ENCODE peak calls at places on chromosomes 2 and 18, in seven cellular contexts. C is GM23338, E is Panc1, M is HCT116, Q is sigmoid colon, S is transverse colon, P is vagina. Y is an unnamed sample.

GRCh38 chr2:215022418-215022817 is 116.0 kb downstream of the ABCA12 start:
- DNase-seq in C (peak; percentile 9), E (no peak), M (no peak), Q (no peak), S (no peak), P (no peak), Y (no peak)

GRCh38 chr2:40332096-40332826 is 119.6 kb downstream of the SLC8A1 start:
- DNase-seq in C (no peak), E (no peak), M (no peak), Q (no peak), S (no peak), P (no peak), Y (no peak)

GRCh38 chr18:75548353-75548752 is 120.8 kb upstream of the SMIM21 start:
- DNase-seq in C (peak; percentile 67), E (no peak), M (peak; percentile 18), Q (no peak), S (no peak), P (no peak), Y (peak; percentile 14)

GRCh38 chr18:62030091-62030985 is 137.5 kb upstream of the RNF152 start:
- DNase-seq in C (no peak), E (no peak), M (no peak), Q (no peak), S (no peak), P (no peak), Y (no peak)

GRCh38 chr2:201707142-201707541 is 8.7 kb upstream of the MPP4 start:
- DNase-seq in C (no peak), E (no peak), M (no peak), Q (no peak), S (no peak), P (no peak), Y (no peak)

GRCh38 chr2:86249176-86249842 is 50.1 kb downstream of the MRPL35 start:
- DNase-seq in C (peak; percentile 38), E (no peak), M (peak; percentile 4), Q (peak; percentile 81), S (no peak), P (no peak), Y (no peak)

GRCh38 chr18:22223263-22223960 is 54.0 kb downstream of the GATA6 start:
- DNase-seq in C (peak; percentile 36), E (peak; percentile 57), M (peak; percentile 69), Q (peak; percentile 71), S (peak; percentile 87), P (no peak), Y (no peak)

GRCh38 chr18:25299426-25299825 is 52.5 kb downstream of the ZNF521 start:
- DNase-seq in C (no peak), E (no peak), M (no peak), Q (no peak), S (no peak), P (no peak), Y (no peak)

GRCh38 chr2:121521359-121521758 is 9.3 kb upstream of the RNU4ATAC start:
- DNase-seq in C (no peak), E (no peak), M (no peak), Q (no peak), S (no peak), P (no peak), Y (no peak)

GRCh38 chr2:201704536-201704935 is 6.1 kb upstream of the MPP4 start:
- DNase-seq in C (no peak), E (no peak), M (no peak), Q (no peak), S (no peak), P (no peak), Y (no peak)

GRCh38 chr2:136058951-136059530 is 58.9 kb downstream of the CXCR4 start:
- DNase-seq in C (no peak), E (no peak), M (no peak), Q (no peak), S (no peak), P (no peak), Y (no peak)

GRCh38 chr2:237351796-237352195 is 62.2 kb downstream of the COL6A3 start:
- DNase-seq in C (no peak), E (no peak), M (no peak), Q (no peak), S (no peak), P (no peak), Y (no peak)

GRCh38 chr2:202104286-202104870 is 31.3 kb downstream of the KIAA2012 start:
- DNase-seq in C (peak; percentile 86), E (peak; percentile 28), M (peak; percentile 40), Q (no peak), S (peak; percentile 57), P (no peak), Y (no peak)

GRCh38 chr2:21422724-21423522 is 299.2 kb downstream of the TDRD15 start:
- DNase-seq in C (no peak), E (no peak), M (no peak), Q (no peak), S (no peak), P (no peak), Y (no peak)

GRCh38 chr2:143840601-143841000 is 679.3 kb downstream of the ZEB2 start:
- DNase-seq in C (no peak), E (no peak), M (no peak), Q (no peak), S (no peak), P (no peak), Y (no peak)

GRCh38 chr18:68436485-68436884 is 278.4 kb downstream of the TMX3 start:
- DNase-seq in C (no peak), E (no peak), M (no peak), Q (no peak), S (no peak), P (no peak), Y (no peak)

GRCh38 chr2:19801367-19802087 is 100.3 kb downstream of the TTC32 start:
- DNase-seq in C (no peak), E (peak; percentile 81), M (peak; percentile 81), Q (peak; percentile 94), S (peak; percentile 47), P (no peak), Y (no peak)

GRCh38 chr18:23337599-23338444 is 115.3 kb upstream of the RIOK3 start:
- DNase-seq in C (peak; percentile 75), E (no peak), M (peak; percentile 19), Q (no peak), S (no peak), P (no peak), Y (no peak)

GRCh38 chr2:157258520-157259326 is 1.2 kb downstream of the GALNT5 start:
- DNase-seq in C (no peak), E (no peak), M (no peak), Q (no peak), S (peak; percentile 43), P (no peak), Y (no peak)

GRCh38 chr18:79502785-79503184 is 107.1 kb downstream of the NFATC1 start:
- DNase-seq in C (no peak), E (no peak), M (no peak), Q (no peak), S (no peak), P (no peak), Y (no peak)

GRCh38 chr2:217714268-217714643 is 288.5 kb downstream of the TNS1 start:
- DNase-seq in C (no peak), E (no peak), M (no peak), Q (peak; percentile 81), S (peak; percentile 20), P (no peak), Y (no peak)

DNA sequence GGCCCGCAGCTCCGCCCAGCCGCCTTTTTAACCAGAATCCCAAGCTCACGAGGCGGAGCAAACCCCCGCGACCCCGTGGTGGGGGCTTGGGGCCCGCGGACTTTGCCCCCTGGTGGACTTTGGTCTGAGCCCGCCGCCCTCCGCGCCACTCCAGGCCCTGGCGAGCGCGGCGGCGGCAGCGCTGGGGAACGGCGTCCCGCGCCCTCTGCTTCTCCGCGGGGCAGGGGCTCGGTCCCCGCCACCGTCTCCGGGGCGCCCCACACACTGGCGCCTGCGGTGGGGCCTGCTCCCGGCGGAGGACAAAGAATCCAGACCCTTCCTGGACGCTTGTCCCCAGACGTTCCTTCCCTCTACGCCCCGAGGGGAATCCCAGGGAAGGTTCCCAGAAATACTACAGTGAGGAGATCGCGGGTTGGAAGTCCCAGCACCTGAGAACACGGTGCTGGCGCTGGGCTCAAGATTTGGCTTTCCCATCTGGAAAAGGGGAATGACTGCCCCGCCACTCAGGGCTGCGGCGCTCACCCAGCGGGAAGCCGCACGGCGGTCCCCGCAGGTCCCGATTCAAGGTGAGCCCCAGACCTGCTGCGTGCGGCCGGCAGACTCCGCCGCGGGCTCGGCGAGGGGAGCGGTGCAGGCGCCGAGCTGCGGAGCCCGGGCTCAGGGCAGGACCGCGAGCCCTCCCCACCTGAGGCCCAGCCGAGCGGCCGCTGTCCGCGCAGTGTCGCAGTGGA is at the start of gene HAAO:
- DNase-seq in C (peak; percentile 83), E (no peak), M (no peak), Q (peak; percentile 59), S (peak; percentile 51), P (no peak), Y (no peak)
- TF ChIP-seq CTCF in C (peak; percentile 22), E (no peak), M (no peak), Q (no peak), S (no peak), P (peak; percentile 32), Y (no peak)

GRCh38 chr2:53530126-53530525 is 237.5 kb upstream of the CHAC2 start:
- DNase-seq in C (no peak), E (no peak), M (no peak), Q (no peak), S (no peak), P (no peak), Y (no peak)

GRCh38 chr2:53536583-53537361 is 230.8 kb upstream of the CHAC2 start:
- DNase-seq in C (no peak), E (no peak), M (no peak), Q (no peak), S (no peak), P (no peak), Y (no peak)

GRCh38 chr2:53535234-53535867 is 232.3 kb upstream of the CHAC2 start:
- DNase-seq in C (no peak), E (no peak), M (no peak), Q (no peak), S (no peak), P (no peak), Y (no peak)
- TF ChIP-seq POLR2AphosphoS5 in C (no peak), E (no peak), M (no peak), Q (no peak), S (no peak), P (no peak), Y (no peak)

GRCh38 chr2:218884519-218884918 is 3.9 kb downstream of the WNT10A start:
- DNase-seq in C (no peak), E (no peak), M (no peak), Q (no peak), S (no peak), P (no peak), Y (no peak)
- H3K4me1 ChIP-seq in C (peaks cover 7% of the 10 kb centered on the region), E (peaks cover 20% of the 10 kb centered on the region), M (peaks cover 29% of the 10 kb centered on the region), Q (peaks cover 28% of the 10 kb centered on the region), S (peaks cover 27% of the 10 kb centered on the region), P (peaks cover 54% of the 10 kb centered on the region), Y (peaks cover 28% of the 10 kb centered on the region)

GRCh38 chr2:43224131-43224570 is 2.3 kb downstream of the ZFP36L2 start:
- DNase-seq in C (peak; percentile 85), E (no peak), M (no peak), Q (peak; percentile 86), S (peak; percentile 77), P (no peak), Y (no peak)

GRCh38 chr2:43225788-43226557 is 433 bp downstream of the ZFP36L2 start:
- DNase-seq in C (peak; percentile 56), E (no peak), M (no peak), Q (peak; percentile 83), S (no peak), P (no peak), Y (no peak)

GRCh38 chr2:43224571-43225092 is 1.8 kb downstream of the ZFP36L2 start:
- DNase-seq in C (peak; percentile 51), E (no peak), M (no peak), Q (peak; percentile 74), S (no peak), P (no peak), Y (no peak)

GRCh38 chr2:43226558-43226954 is at the start of gene ZFP36L2:
- DNase-seq in C (peak; percentile 91), E (no peak), M (peak; percentile 86), Q (peak; percentile 98), S (peak; percentile 97), P (no peak), Y (peak; percentile 98)

GRCh38 chr2:43225093-43225787 is 1.2 kb downstream of the ZFP36L2 start:
- DNase-seq in C (peak; percentile 60), E (no peak), M (no peak), Q (peak; percentile 87), S (peak; percentile 65), P (no peak), Y (no peak)
- TF ChIP-seq CTCF in C (no peak), E (no peak), M (no peak), Q (no peak), S (no peak), P (no peak), Y (no peak)

Y was measured in esophagus muscularis mucosa.